ENCODE peak calls at places on chromosomes 2 and 18, in ten cellular contexts. One of them, this sample, is unnamed.

GRCh38 chr2:151478011-151478410 is 68.3 kb downstream of the RIF1 start:
- DNase-seq in Panc1: no peak
- DNase-seq in AG10803: peak; percentile 1
- DNase-seq in psoas muscle: no peak
- DNase-seq in left colon: no peak
- DNase-seq in D341Med: no peak
- DNase-seq in activated CD4-positive, alpha-beta T cell treated with anti-CD3 and anti-CD28 coated beads, Interleukin-2, amount 50 U/mL, for 24 hours: no peak
- DNase-seq in stimulated activated naive CD8-positive, alpha-beta T cell treated with anti-CD3 and anti-CD28 coated beads, Interleukin-15, Interleukin-2, amounts not matched to agents 100 U/mL and 50 U/mL, for 24 hours: no peak
- DNase-seq in lung microvascular endothelial cell: no peak
- DNase-seq in lower lobe of right lung: no peak
- DNase-seq in this sample: no peak

GRCh38 chr2:126878601-126879000 is 20.1 kb upstream of the TEX51 start:
- DNase-seq in Panc1: no peak
- DNase-seq in AG10803: no peak
- DNase-seq in psoas muscle: no peak
- DNase-seq in left colon: no peak
- DNase-seq in D341Med: no peak
- DNase-seq in activated CD4-positive, alpha-beta T cell treated with anti-CD3 and anti-CD28 coated beads, Interleukin-2, amount 50 U/mL, for 24 hours: no peak
- DNase-seq in stimulated activated naive CD8-positive, alpha-beta T cell treated with anti-CD3 and anti-CD28 coated beads, Interleukin-15, Interleukin-2, amounts not matched to agents 100 U/mL and 50 U/mL, for 24 hours: no peak
- DNase-seq in lung microvascular endothelial cell: no peak
- DNase-seq in lower lobe of right lung: peak; percentile 8
- DNase-seq in this sample: no peak

GRCh38 chr2:37688771-37689468 is 17.5 kb upstream of the CDC42EP3 start:
- DNase-seq in Panc1: peak; percentile 67
- DNase-seq in AG10803: peak; percentile 83
- DNase-seq in psoas muscle: no peak
- DNase-seq in left colon: no peak
- DNase-seq in D341Med: no peak
- DNase-seq in activated CD4-positive, alpha-beta T cell treated with anti-CD3 and anti-CD28 coated beads, Interleukin-2, amount 50 U/mL, for 24 hours: no peak
- DNase-seq in stimulated activated naive CD8-positive, alpha-beta T cell treated with anti-CD3 and anti-CD28 coated beads, Interleukin-15, Interleukin-2, amounts not matched to agents 100 U/mL and 50 U/mL, for 24 hours: no peak
- DNase-seq in lung microvascular endothelial cell: peak; percentile 21
- DNase-seq in lower lobe of right lung: no peak
- DNase-seq in this sample: no peak

GRCh38 chr2:234588054-234588430 is 91.2 kb upstream of the ARL4C start:
- DNase-seq in Panc1: no peak
- DNase-seq in AG10803: no peak
- DNase-seq in psoas muscle: no peak
- DNase-seq in left colon: no peak
- DNase-seq in D341Med: no peak
- DNase-seq in activated CD4-positive, alpha-beta T cell treated with anti-CD3 and anti-CD28 coated beads, Interleukin-2, amount 50 U/mL, for 24 hours: no peak
- DNase-seq in stimulated activated naive CD8-positive, alpha-beta T cell treated with anti-CD3 and anti-CD28 coated beads, Interleukin-15, Interleukin-2, amounts not matched to agents 100 U/mL and 50 U/mL, for 24 hours: no peak
- DNase-seq in lung microvascular endothelial cell: no peak
- DNase-seq in lower lobe of right lung: no peak
- DNase-seq in this sample: no peak

GRCh38 chr2:36701391-36701795 is 4.9 kb downstream of the VIT start:
- DNase-seq in Panc1: no peak
- DNase-seq in AG10803: no peak
- DNase-seq in psoas muscle: no peak
- DNase-seq in left colon: no peak
- DNase-seq in D341Med: no peak
- DNase-seq in activated CD4-positive, alpha-beta T cell treated with anti-CD3 and anti-CD28 coated beads, Interleukin-2, amount 50 U/mL, for 24 hours: no peak
- DNase-seq in stimulated activated naive CD8-positive, alpha-beta T cell treated with anti-CD3 and anti-CD28 coated beads, Interleukin-15, Interleukin-2, amounts not matched to agents 100 U/mL and 50 U/mL, for 24 hours: no peak
- DNase-seq in lung microvascular endothelial cell: no peak
- DNase-seq in lower lobe of right lung: no peak
- DNase-seq in this sample: no peak

GRCh38 chr18:65235966-65236634 is 514.7 kb upstream of the CDH7 start:
- DNase-seq in Panc1: no peak
- DNase-seq in AG10803: no peak
- DNase-seq in psoas muscle: no peak
- DNase-seq in left colon: no peak
- DNase-seq in D341Med: no peak
- DNase-seq in activated CD4-positive, alpha-beta T cell treated with anti-CD3 and anti-CD28 coated beads, Interleukin-2, amount 50 U/mL, for 24 hours: no peak
- DNase-seq in stimulated activated naive CD8-positive, alpha-beta T cell treated with anti-CD3 and anti-CD28 coated beads, Interleukin-15, Interleukin-2, amounts not matched to agents 100 U/mL and 50 U/mL, for 24 hours: no peak
- DNase-seq in lung microvascular endothelial cell: peak; percentile 1
- DNase-seq in lower lobe of right lung: no peak
- DNase-seq in this sample: no peak

GRCh38 chr2:110688594-110689091 is 10.8 kb upstream of the BUB1 start:
- DNase-seq in Panc1: no peak
- DNase-seq in AG10803: no peak
- DNase-seq in psoas muscle: no peak
- DNase-seq in left colon: no peak
- DNase-seq in D341Med: no peak
- DNase-seq in activated CD4-positive, alpha-beta T cell treated with anti-CD3 and anti-CD28 coated beads, Interleukin-2, amount 50 U/mL, for 24 hours: no peak
- DNase-seq in stimulated activated naive CD8-positive, alpha-beta T cell treated with anti-CD3 and anti-CD28 coated beads, Interleukin-15, Interleukin-2, amounts not matched to agents 100 U/mL and 50 U/mL, for 24 hours: no peak
- DNase-seq in lung microvascular endothelial cell: no peak
- DNase-seq in lower lobe of right lung: no peak
- DNase-seq in this sample: peak; percentile 70

GRCh38 chr2:219441451-219442205 is 7.0 kb downstream of the SPEG start:
- DNase-seq in Panc1: no peak
- DNase-seq in AG10803: peak; percentile 68
- DNase-seq in psoas muscle: peak; percentile 82
- DNase-seq in left colon: peak; percentile 54
- DNase-seq in D341Med: peak; percentile 82
- DNase-seq in activated CD4-positive, alpha-beta T cell treated with anti-CD3 and anti-CD28 coated beads, Interleukin-2, amount 50 U/mL, for 24 hours: no peak
- DNase-seq in stimulated activated naive CD8-positive, alpha-beta T cell treated with anti-CD3 and anti-CD28 coated beads, Interleukin-15, Interleukin-2, amounts not matched to agents 100 U/mL and 50 U/mL, for 24 hours: peak; percentile 50
- DNase-seq in lung microvascular endothelial cell: no peak
- DNase-seq in lower lobe of right lung: no peak
- DNase-seq in this sample: no peak

GRCh38 chr2:23491622-23492336 is 106.8 kb downstream of the KLHL29 start:
- DNase-seq in Panc1: no peak
- DNase-seq in AG10803: no peak
- DNase-seq in psoas muscle: no peak
- DNase-seq in left colon: no peak
- DNase-seq in D341Med: no peak
- DNase-seq in activated CD4-positive, alpha-beta T cell treated with anti-CD3 and anti-CD28 coated beads, Interleukin-2, amount 50 U/mL, for 24 hours: no peak
- DNase-seq in stimulated activated naive CD8-positive, alpha-beta T cell treated with anti-CD3 and anti-CD28 coated beads, Interleukin-15, Interleukin-2, amounts not matched to agents 100 U/mL and 50 U/mL, for 24 hours: no peak
- DNase-seq in lung microvascular endothelial cell: no peak
- DNase-seq in lower lobe of right lung: no peak
- DNase-seq in this sample: no peak

GRCh38 chr2:492178-492577 is 185.0 kb downstream of the TMEM18 start:
- DNase-seq in Panc1: no peak
- DNase-seq in AG10803: no peak
- DNase-seq in psoas muscle: no peak
- DNase-seq in left colon: no peak
- DNase-seq in D341Med: no peak
- DNase-seq in activated CD4-positive, alpha-beta T cell treated with anti-CD3 and anti-CD28 coated beads, Interleukin-2, amount 50 U/mL, for 24 hours: no peak
- DNase-seq in stimulated activated naive CD8-positive, alpha-beta T cell treated with anti-CD3 and anti-CD28 coated beads, Interleukin-15, Interleukin-2, amounts not matched to agents 100 U/mL and 50 U/mL, for 24 hours: no peak
- DNase-seq in lung microvascular endothelial cell: no peak
- DNase-seq in lower lobe of right lung: no peak
- DNase-seq in this sample: no peak

GRCh38 chr2:12169721-12170120 is 423.3 kb downstream of the LPIN1 start:
- DNase-seq in Panc1: no peak
- DNase-seq in AG10803: peak; percentile 94
- DNase-seq in psoas muscle: peak; percentile 59
- DNase-seq in left colon: peak; percentile 36
- DNase-seq in D341Med: no peak
- DNase-seq in activated CD4-positive, alpha-beta T cell treated with anti-CD3 and anti-CD28 coated beads, Interleukin-2, amount 50 U/mL, for 24 hours: no peak
- DNase-seq in stimulated activated naive CD8-positive, alpha-beta T cell treated with anti-CD3 and anti-CD28 coated beads, Interleukin-15, Interleukin-2, amounts not matched to agents 100 U/mL and 50 U/mL, for 24 hours: peak; percentile 37
- DNase-seq in lung microvascular endothelial cell: peak; percentile 77
- DNase-seq in lower lobe of right lung: no peak
- DNase-seq in this sample: no peak

GRCh38 chr18:4004176-4004829 is 450.8 kb downstream of the DLGAP1 start:
- DNase-seq in Panc1: no peak
- DNase-seq in AG10803: no peak
- DNase-seq in psoas muscle: no peak
- DNase-seq in left colon: no peak
- DNase-seq in D341Med: no peak
- DNase-seq in activated CD4-positive, alpha-beta T cell treated with anti-CD3 and anti-CD28 coated beads, Interleukin-2, amount 50 U/mL, for 24 hours: no peak
- DNase-seq in stimulated activated naive CD8-positive, alpha-beta T cell treated with anti-CD3 and anti-CD28 coated beads, Interleukin-15, Interleukin-2, amounts not matched to agents 100 U/mL and 50 U/mL, for 24 hours: no peak
- DNase-seq in lung microvascular endothelial cell: peak; percentile 27
- DNase-seq in lower lobe of right lung: no peak
- DNase-seq in this sample: no peak

This sample was measured in neuronal stem cell.